ENCODE peak calls at places on chromosome 18, in four cellular contexts. T is spleen, F is stomach, Y is neural progenitor cell. U is an unnamed sample.
A peak's percentile ranks its signal among the peaks of the same experiment; 100 is the strongest.

GRCh38 chr18:68925268-68925667 is 127.4 kb downstream of the CCDC102B start:
- DNase-seq in T (no peak), F (no peak), Y (peak; percentile 33), U (no peak)

GRCh38 chr18:61261870-61262269 is 71.4 kb upstream of the CDH20 start:
- DNase-seq in T (no peak), F (no peak), Y (no peak), U (no peak)

GRCh38 chr18:41199212-41199611 is 755.8 kb upstream of the PIK3C3 start:
- DNase-seq in T (no peak), F (no peak), Y (no peak), U (no peak)

GRCh38 chr18:78625895-78626294 is 353.7 kb upstream of the SALL3 start:
- DNase-seq in T (no peak), F (no peak), Y (no peak), U (no peak)

GRCh38 chr18:43271593-43272432 is 5.5 kb downstream of the SYT4 start:
- DNase-seq in T (no peak), F (no peak), Y (peak; percentile 36), U (no peak)

GRCh38 chr18:24027156-24027555 is 12.6 kb downstream of the TTC39C start:
- DNase-seq in T (no peak), F (no peak), Y (no peak), U (no peak)

GRCh38 chr18:59616501-59616900 is 80.7 kb downstream of the CCBE1 start:
- DNase-seq in T (no peak), F (no peak), Y (no peak), U (no peak)

GRCh38 chr18:68428666-68429065 is 286.2 kb downstream of the TMX3 start:
- DNase-seq in T (no peak), F (no peak), Y (no peak), U (no peak)

GRCh38 chr18:28439870-28440269 is 262.9 kb upstream of the CDH2 start:
- DNase-seq in T (no peak), F (no peak), Y (no peak), U (no peak)

GRCh38 chr18:45324489-45325111 is 290.7 kb upstream of the SLC14A2 start:
- DNase-seq in T (no peak), F (no peak), Y (peak; percentile 65), U (no peak)

GRCh38 chr18:69759046-69759445 is 188.6 kb downstream of the CD226 start:
- DNase-seq in T (no peak), F (no peak), Y (no peak), U (no peak)

GRCh38 chr18:76476665-76477561 is 18.1 kb downstream of the ZNF516 start:
- DNase-seq in T (no peak), F (no peak), Y (no peak), U (peak; percentile 85)

GRCh38 chr18:48132993-48133674 is 202.7 kb upstream of the SMAD2 start:
- DNase-seq in T (peak; percentile 41), F (no peak), Y (no peak), U (no peak)

GRCh38 chr18:73983970-73984369 is 163.7 kb downstream of the FBXO15 start:
- DNase-seq in T (no peak), F (no peak), Y (no peak), U (peak; percentile 19)

GRCh38 chr18:24791736-24792135 is 331.3 kb downstream of the HRH4 start:
- DNase-seq in T (no peak), F (no peak), Y (no peak), U (no peak)

GRCh38 chr18:71221405-71221804 is 932.6 kb downstream of the SOCS6 start:
- DNase-seq in T (no peak), F (no peak), Y (no peak), U (no peak)

GRCh38 chr18:634551-635045 is 22.9 kb upstream of the TYMS start:
- DNase-seq in T (no peak), F (no peak), Y (peak; percentile 6), U (no peak)

GRCh38 chr18:160831-161570 is 2.6 kb downstream of the USP14 start:
- DNase-seq in T (no peak), F (no peak), Y (no peak), U (no peak)

GRCh38 chr18:73688851-73689659 is 458.6 kb downstream of the FBXO15 start:
- DNase-seq in T (no peak), F (no peak), Y (peak; percentile 36), U (no peak)

GRCh38 chr18:7871560-7872456 is 304.7 kb downstream of the PTPRM start:
- DNase-seq in T (no peak), F (no peak), Y (no peak), U (no peak)

GRCh38 chr18:62334110-62334509 is 9.0 kb downstream of the TNFRSF11A start:
- DNase-seq in T (no peak), F (peak; percentile 53), Y (no peak), U (no peak)

GRCh38 chr18:79871026-79871390 is 73.3 kb downstream of the KCNG2 start:
- DNase-seq in T (peak; percentile 61), F (no peak), Y (no peak), U (no peak)

GRCh38 chr18:22871809-22872525 is 61.2 kb upstream of the RBBP8 start:
- DNase-seq in T (no peak), F (no peak), Y (peak; percentile 11), U (no peak)

GRCh38 chr18:48027401-48027931 is 97.0 kb upstream of the SMAD2 start:
- DNase-seq in T (peak; percentile 71), F (no peak), Y (no peak), U (no peak)

GRCh38 chr18:9025104-9025838 is 77.2 kb upstream of the NDUFV2 start:
- DNase-seq in T (no peak), F (no peak), Y (no peak), U (no peak)

GRCh38 chr18:24398515-24398914 is 891 bp upstream of the OSBPL1A start:
- DNase-seq in T (no peak), F (no peak), Y (peak; percentile 50), U (no peak)

GRCh38 chr18:13811993-13812392 is 12.0 kb upstream of the MC5R start:
- DNase-seq in T (no peak), F (no peak), Y (no peak), U (no peak)
- TF ChIP-seq CTCF in T (no peak), F (no peak), Y (no peak), U (no peak)

DNA sequence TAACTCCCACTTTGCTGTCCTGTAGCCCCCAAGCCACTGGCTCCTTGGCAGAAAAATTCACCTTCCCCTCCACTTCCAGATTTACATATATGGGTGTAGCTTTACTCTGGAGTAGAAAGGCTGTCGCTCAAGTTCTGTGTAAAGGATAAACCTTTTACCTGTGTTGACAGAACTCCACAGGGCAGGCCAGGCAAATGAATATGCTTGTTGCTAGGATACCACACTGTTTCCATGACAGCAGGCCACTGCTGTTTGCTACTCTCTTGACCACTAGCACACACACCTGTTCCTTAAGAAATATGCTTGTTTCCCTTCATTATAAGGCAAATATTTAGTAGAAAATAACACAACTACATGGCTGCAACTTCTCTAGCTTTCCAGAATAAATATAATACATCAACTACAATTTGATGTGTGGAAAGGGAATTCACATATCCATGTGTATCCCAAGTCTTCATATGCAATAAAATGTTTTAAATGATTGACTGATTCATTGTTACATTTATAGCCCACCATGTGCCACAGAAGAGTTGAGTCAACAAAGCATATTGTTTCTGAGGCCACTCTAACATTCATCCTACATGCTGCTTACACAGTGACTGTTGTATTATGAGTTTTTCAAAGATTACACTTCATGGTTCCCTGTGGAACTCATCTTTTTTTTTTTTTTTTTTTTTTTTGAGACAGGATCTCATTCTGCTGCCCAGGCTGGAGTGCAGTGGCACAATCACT is 56.2 kb upstream of the ROCK1 start:
- DNase-seq in T (no peak), F (peak; percentile 81), Y (peak; percentile 35), U (no peak)
- H3K27ac ChIP-seq in T (no peak overlapping the region), F (no peak overlapping the region), Y (no peak overlapping the region), U (no peak overlapping the region)

DNA sequence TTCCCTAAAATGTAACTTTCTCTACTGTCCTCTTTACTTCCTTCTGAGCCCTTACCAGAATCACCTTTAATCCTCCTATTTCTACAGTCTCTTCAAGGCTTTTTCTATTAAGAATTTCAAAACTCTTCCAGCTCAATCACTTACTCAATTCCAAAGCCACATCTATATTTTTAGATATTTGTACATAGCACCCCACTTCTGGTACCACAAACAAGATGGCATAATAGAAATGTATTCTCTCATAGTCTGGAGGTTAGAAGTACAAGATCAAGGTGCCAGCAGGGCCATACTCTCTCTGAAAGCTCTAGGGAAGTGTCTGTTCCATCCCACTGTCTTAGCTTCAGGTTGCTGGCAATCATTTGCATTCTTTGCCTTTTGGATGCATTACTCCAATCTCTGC is 11.1 kb downstream of the ZSCAN30 start:
- DNase-seq in T (no peak), F (no peak), Y (no peak), U (no peak)
- H3K9me3 ChIP-seq in T (peaks cover 8% of the 10 kb centered on the region), F (no peaks in the 10 kb centered on the region), Y (peaks cover 3% of the 10 kb centered on the region), U (no peaks in the 10 kb centered on the region)

GRCh38 chr18:57956495-57956894 is 87.5 kb upstream of the NEDD4L start:
- DNase-seq in T (no peak), F (no peak), Y (no peak), U (no peak)

GRCh38 chr18:57961876-57962505 is 82.0 kb upstream of the NEDD4L start:
- DNase-seq in T (no peak), F (no peak), Y (no peak), U (no peak)

GRCh38 chr18:57961411-57961810 is 82.6 kb upstream of the NEDD4L start:
- DNase-seq in T (no peak), F (no peak), Y (no peak), U (peak; percentile 24)

GRCh38 chr18:57957210-57957609 is 86.8 kb upstream of the NEDD4L start:
- DNase-seq in T (no peak), F (no peak), Y (no peak), U (no peak)

GRCh38 chr18:57959278-57959677 is 84.7 kb upstream of the NEDD4L start:
- DNase-seq in T (no peak), F (peak; percentile 69), Y (peak; percentile 57), U (no peak)
- TF ChIP-seq CTCF in T (peak; percentile 44), F (peak; percentile 57), Y (peak; percentile 58), U (peak; percentile 37)

GRCh38 chr18:11002796-11003195 is 146.6 kb downstream of the PIEZO2 start:
- DNase-seq in T (no peak), F (no peak), Y (no peak), U (peak; percentile 70)

GRCh38 chr18:11004294-11004693 is 145.1 kb downstream of the PIEZO2 start:
- DNase-seq in T (no peak), F (no peak), Y (no peak), U (peak; percentile 78)

GRCh38 chr18:11005528-11005927 is 143.8 kb downstream of the PIEZO2 start:
- DNase-seq in T (no peak), F (peak; percentile 65), Y (peak; percentile 6), U (peak; percentile 93)

GRCh38 chr18:11002277-11002676 is 147.1 kb downstream of the PIEZO2 start:
- DNase-seq in T (no peak), F (no peak), Y (no peak), U (no peak)

GRCh38 chr18:11004951-11005350 is 144.4 kb downstream of the PIEZO2 start:
- DNase-seq in T (no peak), F (no peak), Y (no peak), U (no peak)
- H3K27ac ChIP-seq in T (no peak overlapping the region), F (peak overlapping the region; percentile 14), Y (no peak overlapping the region), U (no peak overlapping the region)

DNA sequence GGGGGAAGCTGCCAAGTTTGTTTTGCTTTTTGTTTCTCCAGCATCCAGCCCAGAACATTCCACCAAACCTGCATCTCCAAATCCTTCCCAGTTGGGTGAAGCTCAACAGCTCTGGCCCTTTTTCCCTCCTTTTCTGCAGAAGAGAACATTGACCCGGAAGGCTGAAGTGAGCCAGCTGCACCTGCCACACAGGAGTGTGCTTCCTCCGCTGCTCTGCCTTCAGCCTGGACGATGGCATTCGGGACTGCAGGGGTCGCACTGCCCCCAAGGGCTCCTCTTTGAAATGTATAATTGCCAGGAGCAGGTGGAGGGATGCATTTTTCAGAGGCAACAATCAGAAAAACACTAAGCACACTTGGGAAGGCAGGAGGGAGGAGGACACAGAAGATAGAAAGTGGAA is 41.8 kb downstream of the ST8SIA5 start:
- DNase-seq in T (no peak), F (no peak), Y (peak; percentile 32), U (no peak)
- H3K9me3 ChIP-seq in T (no peaks in the 10 kb centered on the region), F (no peaks in the 10 kb centered on the region), Y (no peaks in the 10 kb centered on the region), U (no peaks in the 10 kb centered on the region)

U was measured in esophagus muscularis mucosa.